ENCODE peak calls at places on chromosomes 2 and 18, in five cellular contexts. B is psoas muscle, N is GM12865, M is Peyer's patch, I is PC-3. U is an unnamed sample.

GRCh38 chr2:85886585-85886984 is 2.2 kb downstream of the ST3GAL5 start:
- DNase-seq in M (no peak), N (no peak), B (peak), I (peak), U (peak)

GRCh38 chr18:59228361-59228760 is 8.4 kb downstream of the GRP start:
- DNase-seq in M (no peak), I (peak), N (no peak), B (no peak), U (no peak)

GRCh38 chr2:75241696-75242095 is 42.4 kb upstream of the TACR1 start:
- DNase-seq in I (peak), M (no peak), N (peak), B (no peak), U (peak)

GRCh38 chr2:151756820-151757219 is 22.5 kb upstream of the NEB start:
- DNase-seq in I (no peak), N (no peak), B (no peak), M (no peak), U (no peak)

GRCh38 chr2:23480991-23481797 is 96.2 kb downstream of the KLHL29 start:
- DNase-seq in I (peak), M (peak), B (no peak), N (no peak), U (peak)

GRCh38 chr2:239249781-239250180 is 151.0 kb downstream of the HDAC4 start:
- DNase-seq in M (no peak), B (peak), N (no peak), I (no peak), U (no peak)

GRCh38 chr18:47931707-47932103 is 1.2 kb upstream of the SMAD2 start:
- DNase-seq in I (no peak), N (peak), B (no peak), M (no peak), U (peak)

GRCh38 chr2:225429718-225430117 is 30.2 kb downstream of the NYAP2 start:
- DNase-seq in B (no peak), I (no peak), M (no peak), N (no peak), U (no peak)

GRCh38 chr2:162731917-162732804 is 106.4 kb downstream of the KCNH7 start:
- DNase-seq in N (peak), I (no peak), M (no peak), B (no peak), U (no peak)

GRCh38 chr18:37783771-37784170 is 218.2 kb upstream of the CELF4 start:
- DNase-seq in I (no peak), N (no peak), M (no peak), B (no peak), U (no peak)

GRCh38 chr2:74696758-74697327 is 42.8 kb downstream of the SEMA4F start:
- DNase-seq in B (no peak), M (no peak), I (peak), N (no peak), U (peak)

GRCh38 chr2:24106786-24107185 is 16.3 kb downstream of the PFN4 start:
- DNase-seq in M (no peak), N (no peak), B (no peak), I (no peak), U (no peak)

GRCh38 chr2:46568212-46569009 is 89.0 kb downstream of the TMEM247 start:
- DNase-seq in M (no peak), B (no peak), I (no peak), N (peak), U (no peak)

GRCh38 chr2:70083344-70084156 is 3.7 kb upstream of the PCBP1 start:
- DNase-seq in I (peak), B (no peak), N (peak), M (peak), U (peak)

GRCh38 chr2:224754129-224754528 is 38.0 kb upstream of the CCDC195 start:
- DNase-seq in N (no peak), B (no peak), M (no peak), I (no peak), U (peak)

GRCh38 chr2:143807677-143808076 is 678.5 kb downstream of the ARHGAP15 start:
- DNase-seq in I (no peak), N (no peak), B (peak), M (no peak), U (peak)

GRCh38 chr2:119517433-119517832 is 6.8 kb downstream of the SCTR start:
- DNase-seq in I (peak), N (peak), B (peak), M (peak), U (peak)

GRCh38 chr2:65710779-65711295 is 278.4 kb upstream of the SPRED2 start:
- DNase-seq in M (no peak), B (no peak), N (peak), I (peak), U (peak)

GRCh38 chr2:66576381-66577330 is 141.7 kb downstream of the MEIS1 start:
- DNase-seq in I (peak), B (peak), N (no peak), M (peak), U (peak)

GRCh38 chr2:27126252-27126710 is 2.7 kb downstream of the ABHD1 start:
- DNase-seq in M (no peak), N (no peak), B (peak), I (no peak), U (no peak)

GRCh38 chr2:174729797-174730529 is 34.3 kb downstream of the CHRNA1 start:
- DNase-seq in N (no peak), B (no peak), I (no peak), M (no peak), U (peak)

GRCh38 chr2:85470850-85471800 is 52.6 kb downstream of the SH2D6 start:
- DNase-seq in M (peak), I (peak), B (no peak), N (no peak), U (peak)

GRCh38 chr2:119491776-119492525 is 32.3 kb downstream of the SCTR start:
- DNase-seq in I (peak), N (no peak), B (no peak), M (no peak), U (peak)

GRCh38 chr2:106108351-106108750 is 85.8 kb downstream of the UXS1 start:
- DNase-seq in I (peak), M (no peak), N (no peak), B (no peak), U (peak)

GRCh38 chr2:204842731-204843490 is 297.6 kb downstream of the PARD3B start:
- DNase-seq in N (no peak), I (peak), B (peak), M (no peak), U (peak)

GRCh38 chr2:130957920-130958319 is 121.2 kb downstream of the ARHGEF4 start:
- DNase-seq in I (no peak), N (no peak), M (no peak), B (no peak), U (no peak)

GRCh38 chr2:234446404-234447076 is 50.3 kb downstream of the ARL4C start:
- DNase-seq in B (peak), N (peak), M (peak), I (no peak), U (peak)

GRCh38 chr2:231111987-231112386 is 12.9 kb downstream of the HTR2B start:
- DNase-seq in M (no peak), I (peak), B (no peak), N (no peak), U (no peak)

GRCh38 chr2:190996338-190996946 is 17.5 kb downstream of the STAT1 start:
- DNase-seq in I (peak), M (no peak), B (no peak), N (peak), U (peak)

GRCh38 chr2:179511105-179511504 is 246.5 kb upstream of the SESTD1 start:
- DNase-seq in I (no peak), N (no peak), M (no peak), B (no peak), U (no peak)

GRCh38 chr2:221204699-221205098 is 367.4 kb downstream of the EPHA4 start:
- DNase-seq in M (no peak), N (no peak), B (no peak), I (no peak), U (no peak)

GRCh38 chr2:199329466-199329865 is 128.3 kb downstream of the SATB2 start:
- DNase-seq in I (no peak), B (no peak), N (no peak), M (no peak), U (no peak)

GRCh38 chr2:147378403-147378802 is 466.4 kb upstream of the ACVR2A start:
- DNase-seq in I (no peak), M (no peak), B (no peak), N (peak), U (no peak)

GRCh38 chr2:10162586-10163497 is 40.3 kb downstream of the RRM2 start:
- DNase-seq in M (no peak), B (no peak), I (no peak), N (no peak), U (no peak)

GRCh38 chr18:12608292-12608691 is 49.6 kb downstream of the SPIRE1 start:
- DNase-seq in B (no peak), I (peak), N (no peak), M (no peak), U (peak)

GRCh38 chr2:69387770-69388481 is 899 bp upstream of the GFPT1 start:
- DNase-seq in M (no peak), N (peak), B (no peak), I (no peak), U (no peak)

GRCh38 chr18:23307567-23308295 is 145.4 kb upstream of the RIOK3 start:
- DNase-seq in N (peak), I (peak), M (no peak), B (no peak), U (peak)

DNA sequence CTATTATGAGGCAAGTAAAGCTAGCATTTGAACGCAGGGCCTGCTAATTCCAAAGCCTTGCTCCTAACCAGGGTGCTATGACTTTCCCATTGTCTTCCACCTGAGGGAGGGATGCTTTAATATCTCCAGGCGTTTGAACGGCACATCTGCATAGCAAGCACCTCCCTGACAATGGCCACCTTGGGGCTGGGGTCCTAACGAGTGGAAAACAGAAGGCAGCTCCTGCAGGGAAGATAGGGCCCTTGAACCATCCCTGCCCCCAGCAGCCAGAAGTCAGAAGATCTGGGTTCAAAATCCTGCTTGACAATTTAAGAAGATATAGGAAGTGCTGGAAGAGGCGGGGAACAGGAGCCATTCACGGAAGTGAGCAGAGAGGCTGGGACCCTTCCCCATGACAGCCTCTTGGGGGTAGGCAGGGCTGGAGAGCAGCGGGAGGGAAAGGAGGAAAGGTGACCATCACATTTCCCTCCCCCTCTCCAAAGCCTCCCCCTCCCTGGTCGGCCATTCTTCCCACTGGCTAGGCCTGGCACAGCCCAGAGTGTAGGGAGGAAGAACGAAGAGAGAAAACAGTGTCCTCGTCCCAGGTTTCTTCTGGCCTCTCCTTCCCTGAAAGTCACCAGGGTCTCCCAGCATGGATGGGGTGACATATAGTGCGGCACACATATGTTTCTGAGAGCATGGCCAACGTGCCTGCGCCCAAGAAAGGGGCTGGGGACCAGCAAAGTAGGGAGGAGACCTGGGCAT is 73.5 kb downstream of the EMX1 start:
- DNase-seq in B (peak), N (no peak), I (no peak), M (peak), U (no peak)
- TF ChIP-seq CTCF in B (no peak), N (no peak), I (no peak), M (no peak), U (no peak)

DNA sequence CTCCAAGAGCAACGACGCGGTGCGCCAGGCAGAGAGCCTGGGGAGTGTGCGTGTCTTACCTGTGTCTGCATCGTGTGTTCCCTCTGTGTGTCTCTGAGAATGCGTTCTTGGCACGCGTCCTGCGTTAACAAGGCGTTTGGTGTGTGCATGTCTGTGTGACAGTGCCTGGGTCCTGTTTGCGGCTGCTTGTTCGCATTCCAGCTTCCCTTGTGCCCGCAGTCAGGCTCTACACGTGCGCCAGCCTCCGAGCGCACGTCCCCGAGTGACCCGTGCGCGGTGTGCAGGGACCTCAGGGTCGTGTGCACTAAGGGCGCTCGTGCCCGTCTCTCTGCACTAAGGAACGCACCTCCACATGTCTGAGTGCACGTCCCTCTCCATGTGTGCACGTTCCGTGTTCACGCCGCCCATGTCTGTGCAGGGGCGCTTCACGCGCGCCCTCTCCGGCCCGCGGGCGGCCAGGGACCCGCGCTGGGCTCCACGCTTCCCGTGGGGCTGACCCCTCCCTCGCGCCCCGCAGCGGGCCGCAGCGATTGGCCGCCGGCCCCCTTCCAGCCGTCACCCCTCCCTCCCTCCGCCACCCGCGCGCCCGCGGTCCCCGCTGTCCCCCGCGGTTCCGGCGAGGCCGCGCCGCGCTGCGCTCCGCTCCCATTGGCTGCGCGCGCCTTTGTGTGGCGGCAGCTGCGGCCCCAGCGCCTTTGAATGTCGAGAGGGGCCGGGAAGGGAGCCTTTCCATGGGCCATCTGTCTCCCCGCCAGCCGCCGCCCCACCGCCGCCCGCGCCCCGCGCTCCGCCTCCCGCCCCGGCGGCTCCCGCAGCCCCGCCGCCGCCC is 229.4 kb downstream of the HAUS1 start:
- DNase-seq in M (peak), B (peak), N (no peak), I (peak), U (peak)
- H3K4me3 ChIP-seq in M (peak), B (peak), N (no peak), I (peak), U (peak)

GRCh38 chr18:2083691-2084090 is 487.6 kb downstream of the METTL4 start:
- DNase-seq in I (peak), B (no peak), N (peak), M (no peak), U (peak)
- TF ChIP-seq CTCF in I (peak), B (no peak), N (peak), M (no peak), U (peak)

GRCh38 chr2:121018136-121019057 is 266.6 kb downstream of the TFCP2L1 start:
- DNase-seq in N (no peak), B (no peak), I (no peak), M (no peak), U (no peak)
- H3K4me3 ChIP-seq in N (no peak), B (peak), I (no peak), M (peak), U (no peak)

GRCh38 chr2:167843203-167843602 is 404.2 kb downstream of the STK39 start:
- DNase-seq in I (no peak), N (no peak), M (no peak), B (no peak), U (no peak)

GRCh38 chr2:167843657-167844056 is 403.7 kb downstream of the STK39 start:
- DNase-seq in N (no peak), I (no peak), M (no peak), B (no peak), U (no peak)

GRCh38 chr2:167842047-167842446 is 405.3 kb downstream of the STK39 start:
- DNase-seq in M (no peak), N (no peak), B (no peak), I (no peak), U (no peak)

GRCh38 chr2:167844714-167845530 is 402.5 kb downstream of the STK39 start:
- DNase-seq in B (no peak), N (peak), M (peak), I (peak), U (peak)
- TF ChIP-seq CTCF in B (no peak), N (peak), M (peak), I (peak), U (no peak)

DNA sequence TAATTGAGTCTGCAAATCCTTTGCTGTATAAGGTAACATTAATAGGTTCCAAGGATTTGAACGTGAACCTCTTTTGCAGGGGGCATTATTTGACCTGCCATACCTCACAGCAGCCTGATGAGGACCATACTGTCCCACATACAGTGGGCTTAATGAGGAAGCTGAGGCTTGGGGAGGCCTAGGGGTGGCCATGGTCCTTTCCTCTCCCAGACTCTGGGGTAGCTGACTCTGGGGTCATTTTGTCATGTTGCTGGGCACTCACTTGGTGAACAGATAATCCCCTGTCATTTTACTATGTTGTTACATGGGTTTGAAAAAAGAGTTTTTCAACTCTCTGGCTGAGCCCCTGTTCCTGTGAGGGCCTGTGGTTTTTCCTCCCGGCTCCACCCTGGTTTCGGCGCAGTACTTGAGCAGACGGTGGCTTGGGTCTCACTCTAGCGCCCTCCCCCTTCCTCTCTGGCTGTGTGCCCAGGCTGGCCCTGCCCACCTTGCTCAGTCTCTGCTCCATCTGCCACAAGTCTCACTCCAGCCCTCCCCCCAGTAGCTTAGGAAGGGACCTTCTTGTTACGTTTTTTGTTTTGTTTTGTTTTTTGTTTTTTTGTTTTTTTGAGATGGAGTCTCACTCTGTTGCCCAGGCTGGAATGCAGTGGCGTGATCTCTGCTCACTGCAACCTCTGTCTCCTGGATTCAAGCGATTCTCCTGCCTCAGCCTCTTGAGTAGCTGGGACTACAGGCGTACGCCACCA is 21.0 kb downstream of the INPP4A start:
- DNase-seq in N (peak), B (peak), I (peak), M (peak), U (peak)
- H3K4me3 ChIP-seq in N (peak), B (no peak), I (no peak), M (no peak), U (no peak)

DNA sequence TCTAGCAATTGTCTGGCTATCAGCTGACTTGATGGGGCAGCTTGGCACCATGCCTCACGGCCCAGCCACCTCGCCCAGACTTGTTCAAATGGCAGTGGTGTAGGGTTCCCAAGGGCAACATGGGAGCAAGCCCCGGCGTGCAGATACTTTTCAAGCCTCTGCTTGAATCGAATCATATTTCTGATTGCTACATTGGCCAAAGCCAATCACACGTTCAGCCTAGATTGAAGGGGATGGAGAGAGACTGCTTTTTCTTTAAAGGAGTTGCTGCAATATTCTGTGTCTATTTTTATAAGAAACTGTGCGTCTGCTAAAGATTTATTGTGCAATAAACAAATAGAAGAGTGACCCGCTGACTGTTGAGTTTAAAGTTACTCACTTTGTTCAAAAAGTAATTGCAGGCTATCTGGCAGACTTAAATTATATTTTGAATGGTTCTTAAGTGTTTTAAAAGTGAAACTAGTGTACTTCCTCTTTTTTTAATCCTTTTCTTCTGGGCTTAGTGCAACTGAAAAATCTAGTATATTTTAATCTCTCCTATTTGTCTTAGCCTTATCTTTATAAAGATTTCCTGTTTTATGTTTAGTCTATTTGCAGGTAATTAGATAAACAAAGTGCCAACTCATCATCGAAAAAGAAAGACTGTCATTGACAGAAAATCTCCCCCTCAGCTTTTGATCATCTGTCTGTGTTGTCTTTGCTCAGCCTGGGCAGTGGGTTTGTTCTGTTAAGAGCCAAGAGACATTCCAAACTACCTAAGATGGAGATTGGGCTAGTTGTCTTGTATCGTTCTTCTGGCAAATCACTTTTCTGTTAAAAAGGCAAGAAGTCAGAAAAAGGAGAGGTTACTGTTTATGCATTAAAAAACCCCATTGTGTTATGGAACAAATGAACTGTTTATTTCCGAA is 156.1 kb downstream of the TPGS2 start:
- DNase-seq in N (peak), M (no peak), I (peak), B (peak), U (peak)
- TF ChIP-seq CTCF in N (no peak), M (no peak), I (no peak), B (no peak), U (no peak)

GRCh38 chr2:236163483-236164200 is 4.5 kb downstream of the GBX2 start:
- DNase-seq in B (no peak), M (no peak), N (no peak), I (no peak), U (no peak)
- H3K4me3 ChIP-seq in B (peak), M (peak), N (no peak), I (no peak), U (no peak)

GRCh38 chr2:241218131-241219029 is 29.9 kb downstream of the ANO7 start:
- DNase-seq in N (peak), I (peak), M (no peak), B (peak), U (peak)
- TF ChIP-seq CTCF in N (peak), I (peak), M (peak), B (peak), U (no peak)

GRCh38 chr2:96146151-96146880 is 1.1 kb upstream of the DUSP2 start:
- DNase-seq in I (no peak), M (peak), N (peak), B (peak), U (peak)
- H3K4me3 ChIP-seq in I (no peak), M (peak), N (peak), B (no peak), U (no peak)